ENCODE peak calls at places on chromosomes 6 and 20, in six cellular contexts. One of them, this sample, is unnamed.

GRCh38 chr6:16836186-16836981 is 75.1 kb upstream of the ATXN1 start:
- DNase-seq in glutamatergic neuron: no peak
- DNase-seq in adrenal gland: no peak
- DNase-seq in A549: no peak
- DNase-seq in HepG2: no peak
- DNase-seq in nephron progenitor cell: no peak
- DNase-seq in this sample: no peak

GRCh38 chr6:161135695-161136591 is 137.9 kb downstream of the AGPAT4 start:
- DNase-seq in A549: no peak
- DNase-seq in nephron progenitor cell: no peak
- DNase-seq in HepG2: peak
- DNase-seq in glutamatergic neuron: no peak
- DNase-seq in adrenal gland: no peak
- DNase-seq in this sample: no peak

GRCh38 chr6:31356946-31357466 is at the start of gene HLA-B:
- DNase-seq in HepG2: peak
- DNase-seq in glutamatergic neuron: peak
- DNase-seq in adrenal gland: peak
- DNase-seq in A549: peak
- DNase-seq in nephron progenitor cell: peak
- DNase-seq in this sample: peak

GRCh38 chr6:39793528-39793927 is 1.4 kb downstream of the DAAM2 start:
- DNase-seq in HepG2: no peak
- DNase-seq in adrenal gland: no peak
- DNase-seq in A549: no peak
- DNase-seq in nephron progenitor cell: no peak
- DNase-seq in glutamatergic neuron: no peak
- DNase-seq in this sample: no peak

GRCh38 chr6:30194797-30195690 is 18.2 kb downstream of the TRIM26 start:
- DNase-seq in adrenal gland: no peak
- DNase-seq in A549: no peak
- DNase-seq in HepG2: no peak
- DNase-seq in nephron progenitor cell: no peak
- DNase-seq in glutamatergic neuron: peak
- DNase-seq in this sample: no peak

GRCh38 chr6:14707971-14708465 is 537.9 kb upstream of the JARID2 start:
- DNase-seq in adrenal gland: no peak
- DNase-seq in A549: no peak
- DNase-seq in nephron progenitor cell: no peak
- DNase-seq in HepG2: no peak
- DNase-seq in glutamatergic neuron: no peak
- DNase-seq in this sample: no peak

GRCh38 chr20:25529295-25529951 is 55.9 kb downstream of the NINL start:
- DNase-seq in HepG2: no peak
- DNase-seq in glutamatergic neuron: no peak
- DNase-seq in adrenal gland: no peak
- DNase-seq in nephron progenitor cell: no peak
- DNase-seq in A549: no peak
- DNase-seq in this sample: no peak

GRCh38 chr6:160293844-160294243 is 35.2 kb upstream of the SLC22A2 start:
- DNase-seq in HepG2: no peak
- DNase-seq in nephron progenitor cell: no peak
- DNase-seq in glutamatergic neuron: no peak
- DNase-seq in A549: no peak
- DNase-seq in adrenal gland: no peak
- DNase-seq in this sample: no peak

GRCh38 chr20:62085206-62085605 is 19.5 kb upstream of the TAF4 start:
- DNase-seq in glutamatergic neuron: no peak
- DNase-seq in HepG2: no peak
- DNase-seq in adrenal gland: no peak
- DNase-seq in A549: no peak
- DNase-seq in nephron progenitor cell: no peak
- DNase-seq in this sample: no peak

GRCh38 chr20:61730631-61731362 is 334.9 kb downstream of the TAF4 start:
- DNase-seq in adrenal gland: no peak
- DNase-seq in HepG2: no peak
- DNase-seq in A549: no peak
- DNase-seq in glutamatergic neuron: no peak
- DNase-seq in nephron progenitor cell: no peak
- DNase-seq in this sample: no peak

GRCh38 chr6:81736428-81736827 is 16.1 kb downstream of the TENT5A start:
- DNase-seq in adrenal gland: no peak
- DNase-seq in nephron progenitor cell: no peak
- DNase-seq in A549: no peak
- DNase-seq in HepG2: no peak
- DNase-seq in glutamatergic neuron: no peak
- DNase-seq in this sample: no peak

GRCh38 chr20:17748279-17748678 is 48.5 kb downstream of the BANF2 start:
- DNase-seq in glutamatergic neuron: no peak
- DNase-seq in A549: no peak
- DNase-seq in HepG2: peak
- DNase-seq in nephron progenitor cell: no peak
- DNase-seq in adrenal gland: no peak
- DNase-seq in this sample: no peak

GRCh38 chr6:131931063-131931745 is 20.0 kb downstream of the CCN2 start:
- DNase-seq in adrenal gland: no peak
- DNase-seq in nephron progenitor cell: no peak
- DNase-seq in glutamatergic neuron: no peak
- DNase-seq in A549: no peak
- DNase-seq in HepG2: no peak
- DNase-seq in this sample: no peak

GRCh38 chr20:2109425-2110210 is 8.0 kb downstream of the STK35 start:
- DNase-seq in A549: no peak
- DNase-seq in adrenal gland: peak
- DNase-seq in HepG2: no peak
- DNase-seq in glutamatergic neuron: no peak
- DNase-seq in nephron progenitor cell: no peak
- DNase-seq in this sample: no peak

GRCh38 chr20:32050851-32051556 is 1.0 kb upstream of the HCK start:
- DNase-seq in A549: no peak
- DNase-seq in glutamatergic neuron: no peak
- DNase-seq in adrenal gland: no peak
- DNase-seq in nephron progenitor cell: peak
- DNase-seq in HepG2: no peak
- DNase-seq in this sample: no peak
- TF ChIP-seq CTCF in A549: no peak
- TF ChIP-seq CTCF in glutamatergic neuron: peak
- TF ChIP-seq CTCF in adrenal gland: no peak
- TF ChIP-seq CTCF in nephron progenitor cell: no peak
- TF ChIP-seq CTCF in HepG2: no peak
- TF ChIP-seq CTCF in this sample: no peak

GRCh38 chr20:63858393-63859165 is 2.7 kb upstream of the ABHD16B start:
- DNase-seq in nephron progenitor cell: peak
- DNase-seq in adrenal gland: peak
- DNase-seq in glutamatergic neuron: no peak
- DNase-seq in A549: no peak
- DNase-seq in HepG2: peak
- DNase-seq in this sample: no peak

GRCh38 chr20:63857751-63858392 is 3.4 kb upstream of the ABHD16B start:
- DNase-seq in glutamatergic neuron: no peak
- DNase-seq in A549: no peak
- DNase-seq in adrenal gland: peak
- DNase-seq in HepG2: no peak
- DNase-seq in nephron progenitor cell: peak
- DNase-seq in this sample: no peak

GRCh38 chr20:63860325-63861051 is 810 bp upstream of the ABHD16B start:
- DNase-seq in HepG2: no peak
- DNase-seq in adrenal gland: no peak
- DNase-seq in A549: no peak
- DNase-seq in glutamatergic neuron: no peak
- DNase-seq in nephron progenitor cell: no peak
- DNase-seq in this sample: no peak

GRCh38 chr20:63861365-63861934 is at the start of gene ABHD16B:
- DNase-seq in adrenal gland: no peak
- DNase-seq in glutamatergic neuron: no peak
- DNase-seq in nephron progenitor cell: no peak
- DNase-seq in A549: no peak
- DNase-seq in HepG2: no peak
- DNase-seq in this sample: no peak

DNA sequence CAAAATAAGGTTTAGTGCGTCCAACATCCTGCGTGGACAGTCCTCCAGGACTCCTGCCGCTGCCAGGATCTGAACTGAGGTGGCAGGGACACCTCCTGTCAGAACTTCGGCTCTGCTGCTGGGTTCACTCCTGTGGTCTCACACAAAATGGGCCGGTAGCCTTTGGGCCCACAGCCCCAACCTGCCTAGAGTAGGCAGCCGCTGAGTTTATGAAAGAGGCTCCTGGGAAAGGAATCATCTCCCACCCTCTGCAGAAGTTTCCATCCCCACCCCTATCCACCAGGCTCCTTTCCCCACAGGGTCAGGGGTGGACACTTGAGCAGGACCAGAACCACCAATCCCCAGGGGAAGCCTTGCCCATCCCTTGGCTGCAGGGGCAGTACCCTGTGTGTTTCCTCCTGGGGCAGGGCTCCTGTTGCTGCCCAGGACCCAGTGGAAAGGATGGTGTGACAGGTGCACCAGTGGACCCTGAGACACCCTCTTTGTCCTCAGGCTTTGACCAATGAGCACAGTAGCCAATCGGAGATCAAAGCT is 2.1 kb upstream of the ABHD16B start:
- DNase-seq in nephron progenitor cell: no peak
- DNase-seq in A549: no peak
- DNase-seq in adrenal gland: no peak
- DNase-seq in glutamatergic neuron: no peak
- DNase-seq in HepG2: no peak
- DNase-seq in this sample: no peak
- TF ChIP-seq CTCF in nephron progenitor cell: no peak
- TF ChIP-seq CTCF in A549: no peak
- TF ChIP-seq CTCF in adrenal gland: no peak
- TF ChIP-seq CTCF in glutamatergic neuron: no peak
- TF ChIP-seq CTCF in HepG2: no peak
- TF ChIP-seq CTCF in this sample: no peak

GRCh38 chr20:6421321-6422030 is 298.6 kb upstream of the FERMT1 start:
- DNase-seq in HepG2: no peak
- DNase-seq in A549: no peak
- DNase-seq in nephron progenitor cell: no peak
- DNase-seq in glutamatergic neuron: no peak
- DNase-seq in adrenal gland: no peak
- DNase-seq in this sample: no peak

GRCh38 chr20:6418732-6419131 is 295.9 kb upstream of the FERMT1 start:
- DNase-seq in glutamatergic neuron: no peak
- DNase-seq in HepG2: no peak
- DNase-seq in adrenal gland: no peak
- DNase-seq in nephron progenitor cell: no peak
- DNase-seq in A549: no peak
- DNase-seq in this sample: no peak

GRCh38 chr20:6411651-6412050 is 288.8 kb upstream of the FERMT1 start:
- DNase-seq in A549: no peak
- DNase-seq in adrenal gland: no peak
- DNase-seq in HepG2: no peak
- DNase-seq in nephron progenitor cell: no peak
- DNase-seq in glutamatergic neuron: no peak
- DNase-seq in this sample: no peak

GRCh38 chr20:6420336-6420735 is 297.5 kb upstream of the FERMT1 start:
- DNase-seq in glutamatergic neuron: no peak
- DNase-seq in A549: no peak
- DNase-seq in HepG2: no peak
- DNase-seq in nephron progenitor cell: no peak
- DNase-seq in adrenal gland: no peak
- DNase-seq in this sample: no peak

GRCh38 chr20:6416371-6416770 is 293.5 kb upstream of the FERMT1 start:
- DNase-seq in adrenal gland: no peak
- DNase-seq in HepG2: no peak
- DNase-seq in A549: no peak
- DNase-seq in nephron progenitor cell: no peak
- DNase-seq in glutamatergic neuron: no peak
- DNase-seq in this sample: no peak
- TF ChIP-seq CTCF in adrenal gland: no peak
- TF ChIP-seq CTCF in HepG2: peak
- TF ChIP-seq CTCF in A549: no peak
- TF ChIP-seq CTCF in nephron progenitor cell: peak
- TF ChIP-seq CTCF in glutamatergic neuron: no peak
- TF ChIP-seq CTCF in this sample: no peak

DNA sequence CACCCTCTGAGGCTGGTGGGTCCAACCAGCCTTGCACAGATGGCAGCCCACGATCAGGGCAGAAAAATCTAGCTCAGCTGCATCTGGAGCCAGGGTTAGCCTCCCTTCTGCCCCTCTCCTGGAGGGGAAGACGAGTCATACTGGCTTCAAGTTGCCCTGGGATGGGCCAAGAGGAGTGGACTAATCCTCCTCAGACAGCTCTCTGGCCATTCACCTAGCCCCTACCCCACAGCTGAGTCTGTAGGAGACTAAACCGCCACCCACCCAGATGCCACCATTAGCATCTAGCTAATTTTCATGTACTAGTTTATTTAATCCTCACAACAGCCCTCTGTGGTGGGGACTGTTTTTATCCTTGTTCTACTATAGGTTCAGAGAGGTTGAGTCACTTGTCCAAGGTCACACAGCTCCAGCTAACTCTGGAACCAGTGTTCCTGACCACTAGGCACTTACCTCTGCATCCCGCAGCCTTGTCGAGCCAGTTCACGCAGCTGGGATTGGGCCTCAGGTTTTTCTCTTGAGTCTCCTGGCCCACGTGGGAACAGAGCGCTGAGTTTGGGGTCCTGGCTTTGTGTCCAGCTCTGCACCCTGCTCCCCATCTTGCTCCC is 48.5 kb upstream of the CCDC167 start:
- DNase-seq in HepG2: no peak
- DNase-seq in adrenal gland: no peak
- DNase-seq in glutamatergic neuron: no peak
- DNase-seq in A549: no peak
- DNase-seq in nephron progenitor cell: no peak
- DNase-seq in this sample: no peak
- TF ChIP-seq CTCF in HepG2: no peak
- TF ChIP-seq CTCF in adrenal gland: no peak
- TF ChIP-seq CTCF in glutamatergic neuron: no peak
- TF ChIP-seq CTCF in A549: no peak
- TF ChIP-seq CTCF in nephron progenitor cell: no peak
- TF ChIP-seq CTCF in this sample: no peak

This sample was measured in CD4-positive, alpha-beta T cell.